ENCODE peak calls at places on chromosomes 5 and 9, in ten cellular contexts. One of them, this sample, is unnamed.

GRCh38 chr9:87771251-87772006 is 45.5 kb downstream of the CTSL start:
- DNase-seq in GM12864: no peak
- DNase-seq in tibial artery: no peak
- DNase-seq in NB4: no peak
- DNase-seq in CD4-positive, alpha-beta T cell: no peak
- DNase-seq in activated CD8-positive, alpha-beta T cell treated with anti-CD3 and anti-CD28 coated beads for 36 hours: no peak
- DNase-seq in neural crest cell: no peak
- DNase-seq in body of pancreas: no peak
- DNase-seq in AG10803: no peak
- DNase-seq in lower leg skin: no peak
- DNase-seq in this sample: no peak

GRCh38 chr5:66246621-66247020 is 102.5 kb downstream of the SREK1 start:
- DNase-seq in activated CD8-positive, alpha-beta T cell treated with anti-CD3 and anti-CD28 coated beads for 36 hours: no peak
- DNase-seq in NB4: no peak
- DNase-seq in GM12864: no peak
- DNase-seq in body of pancreas: no peak
- DNase-seq in neural crest cell: no peak
- DNase-seq in AG10803: peak
- DNase-seq in lower leg skin: no peak
- DNase-seq in tibial artery: no peak
- DNase-seq in CD4-positive, alpha-beta T cell: no peak
- DNase-seq in this sample: no peak

GRCh38 chr9:116190997-116191396 is 37.4 kb downstream of the PAPPA start:
- DNase-seq in body of pancreas: no peak
- DNase-seq in tibial artery: no peak
- DNase-seq in lower leg skin: no peak
- DNase-seq in AG10803: peak
- DNase-seq in NB4: no peak
- DNase-seq in neural crest cell: no peak
- DNase-seq in CD4-positive, alpha-beta T cell: no peak
- DNase-seq in GM12864: no peak
- DNase-seq in activated CD8-positive, alpha-beta T cell treated with anti-CD3 and anti-CD28 coated beads for 36 hours: no peak
- DNase-seq in this sample: no peak

GRCh38 chr5:109099081-109099480 is 310.7 kb downstream of the PJA2 start:
- DNase-seq in tibial artery: no peak
- DNase-seq in activated CD8-positive, alpha-beta T cell treated with anti-CD3 and anti-CD28 coated beads for 36 hours: no peak
- DNase-seq in AG10803: peak
- DNase-seq in GM12864: no peak
- DNase-seq in lower leg skin: no peak
- DNase-seq in CD4-positive, alpha-beta T cell: no peak
- DNase-seq in NB4: no peak
- DNase-seq in body of pancreas: no peak
- DNase-seq in neural crest cell: no peak
- DNase-seq in this sample: no peak

GRCh38 chr5:147935032-147935431 is 28.7 kb upstream of the C5orf46 start:
- DNase-seq in AG10803: peak
- DNase-seq in GM12864: no peak
- DNase-seq in lower leg skin: no peak
- DNase-seq in CD4-positive, alpha-beta T cell: no peak
- DNase-seq in neural crest cell: no peak
- DNase-seq in tibial artery: no peak
- DNase-seq in body of pancreas: no peak
- DNase-seq in NB4: peak
- DNase-seq in activated CD8-positive, alpha-beta T cell treated with anti-CD3 and anti-CD28 coated beads for 36 hours: no peak
- DNase-seq in this sample: no peak

GRCh38 chr5:56561-57290 is 35.2 kb upstream of the PLEKHG4B start:
- DNase-seq in lower leg skin: no peak
- DNase-seq in tibial artery: no peak
- DNase-seq in activated CD8-positive, alpha-beta T cell treated with anti-CD3 and anti-CD28 coated beads for 36 hours: peak
- DNase-seq in NB4: peak
- DNase-seq in CD4-positive, alpha-beta T cell: no peak
- DNase-seq in AG10803: peak
- DNase-seq in GM12864: no peak
- DNase-seq in body of pancreas: no peak
- DNase-seq in neural crest cell: no peak
- DNase-seq in this sample: peak

GRCh38 chr9:36543916-36544315 is 28.8 kb upstream of the MELK start:
- DNase-seq in GM12864: no peak
- DNase-seq in AG10803: peak
- DNase-seq in body of pancreas: no peak
- DNase-seq in neural crest cell: no peak
- DNase-seq in CD4-positive, alpha-beta T cell: no peak
- DNase-seq in lower leg skin: peak
- DNase-seq in tibial artery: peak
- DNase-seq in activated CD8-positive, alpha-beta T cell treated with anti-CD3 and anti-CD28 coated beads for 36 hours: no peak
- DNase-seq in NB4: no peak
- DNase-seq in this sample: peak

GRCh38 chr5:160956011-160956410 is 104.0 kb upstream of the ATP10B start:
- DNase-seq in neural crest cell: no peak
- DNase-seq in NB4: no peak
- DNase-seq in CD4-positive, alpha-beta T cell: no peak
- DNase-seq in GM12864: no peak
- DNase-seq in body of pancreas: no peak
- DNase-seq in lower leg skin: no peak
- DNase-seq in activated CD8-positive, alpha-beta T cell treated with anti-CD3 and anti-CD28 coated beads for 36 hours: no peak
- DNase-seq in AG10803: no peak
- DNase-seq in tibial artery: no peak
- DNase-seq in this sample: no peak

GRCh38 chr5:33745101-33745770 is 146.6 kb downstream of the ADAMTS12 start:
- DNase-seq in body of pancreas: no peak
- DNase-seq in lower leg skin: no peak
- DNase-seq in activated CD8-positive, alpha-beta T cell treated with anti-CD3 and anti-CD28 coated beads for 36 hours: no peak
- DNase-seq in tibial artery: no peak
- DNase-seq in CD4-positive, alpha-beta T cell: no peak
- DNase-seq in GM12864: no peak
- DNase-seq in AG10803: peak
- DNase-seq in NB4: no peak
- DNase-seq in neural crest cell: no peak
- DNase-seq in this sample: no peak

GRCh38 chr9:13728917-13729811 is 449.7 kb upstream of the MPDZ start:
- DNase-seq in lower leg skin: no peak
- DNase-seq in GM12864: no peak
- DNase-seq in NB4: no peak
- DNase-seq in tibial artery: no peak
- DNase-seq in body of pancreas: no peak
- DNase-seq in CD4-positive, alpha-beta T cell: no peak
- DNase-seq in neural crest cell: no peak
- DNase-seq in AG10803: no peak
- DNase-seq in activated CD8-positive, alpha-beta T cell treated with anti-CD3 and anti-CD28 coated beads for 36 hours: no peak
- DNase-seq in this sample: no peak

GRCh38 chr9:33750839-33751339 is 44.5 kb upstream of the PRSS3 start:
- DNase-seq in NB4: no peak
- DNase-seq in tibial artery: no peak
- DNase-seq in activated CD8-positive, alpha-beta T cell treated with anti-CD3 and anti-CD28 coated beads for 36 hours: no peak
- DNase-seq in lower leg skin: no peak
- DNase-seq in neural crest cell: no peak
- DNase-seq in AG10803: no peak
- DNase-seq in CD4-positive, alpha-beta T cell: no peak
- DNase-seq in body of pancreas: no peak
- DNase-seq in GM12864: no peak
- DNase-seq in this sample: no peak

GRCh38 chr9:96232539-96233241 is 69.3 kb downstream of the HSD17B3 start:
- DNase-seq in AG10803: peak
- DNase-seq in neural crest cell: peak
- DNase-seq in GM12864: no peak
- DNase-seq in NB4: peak
- DNase-seq in body of pancreas: peak
- DNase-seq in activated CD8-positive, alpha-beta T cell treated with anti-CD3 and anti-CD28 coated beads for 36 hours: peak
- DNase-seq in lower leg skin: peak
- DNase-seq in CD4-positive, alpha-beta T cell: no peak
- DNase-seq in tibial artery: peak
- DNase-seq in this sample: no peak

GRCh38 chr9:91802391-91802790 is 147.6 kb downstream of the ROR2 start:
- DNase-seq in GM12864: no peak
- DNase-seq in lower leg skin: no peak
- DNase-seq in NB4: no peak
- DNase-seq in tibial artery: no peak
- DNase-seq in CD4-positive, alpha-beta T cell: no peak
- DNase-seq in body of pancreas: no peak
- DNase-seq in AG10803: peak
- DNase-seq in neural crest cell: no peak
- DNase-seq in activated CD8-positive, alpha-beta T cell treated with anti-CD3 and anti-CD28 coated beads for 36 hours: no peak
- DNase-seq in this sample: no peak

GRCh38 chr5:147887925-147888324 is 9.4 kb downstream of the SCGB3A2 start:
- DNase-seq in activated CD8-positive, alpha-beta T cell treated with anti-CD3 and anti-CD28 coated beads for 36 hours: no peak
- DNase-seq in CD4-positive, alpha-beta T cell: no peak
- DNase-seq in GM12864: no peak
- DNase-seq in tibial artery: no peak
- DNase-seq in AG10803: no peak
- DNase-seq in NB4: no peak
- DNase-seq in neural crest cell: no peak
- DNase-seq in body of pancreas: no peak
- DNase-seq in lower leg skin: no peak
- DNase-seq in this sample: no peak

GRCh38 chr5:145574889-145575573 is 260.1 kb downstream of the PRELID2 start:
- DNase-seq in neural crest cell: no peak
- DNase-seq in activated CD8-positive, alpha-beta T cell treated with anti-CD3 and anti-CD28 coated beads for 36 hours: no peak
- DNase-seq in NB4: no peak
- DNase-seq in body of pancreas: no peak
- DNase-seq in lower leg skin: no peak
- DNase-seq in CD4-positive, alpha-beta T cell: no peak
- DNase-seq in AG10803: no peak
- DNase-seq in GM12864: no peak
- DNase-seq in tibial artery: no peak
- DNase-seq in this sample: no peak

GRCh38 chr9:6007770-6008168 is 7.7 kb downstream of the RANBP6 start:
- DNase-seq in AG10803: peak
- DNase-seq in neural crest cell: peak
- DNase-seq in GM12864: no peak
- DNase-seq in NB4: peak
- DNase-seq in body of pancreas: peak
- DNase-seq in tibial artery: peak
- DNase-seq in lower leg skin: peak
- DNase-seq in CD4-positive, alpha-beta T cell: peak
- DNase-seq in activated CD8-positive, alpha-beta T cell treated with anti-CD3 and anti-CD28 coated beads for 36 hours: peak
- DNase-seq in this sample: peak

GRCh38 chr9:6008169-6008979 is 7.0 kb downstream of the RANBP6 start:
- DNase-seq in activated CD8-positive, alpha-beta T cell treated with anti-CD3 and anti-CD28 coated beads for 36 hours: peak
- DNase-seq in lower leg skin: peak
- DNase-seq in CD4-positive, alpha-beta T cell: peak
- DNase-seq in AG10803: peak
- DNase-seq in tibial artery: peak
- DNase-seq in NB4: peak
- DNase-seq in GM12864: peak
- DNase-seq in body of pancreas: peak
- DNase-seq in neural crest cell: peak
- DNase-seq in this sample: peak

GRCh38 chr9:6006968-6007769 is 8.3 kb downstream of the RANBP6 start:
- DNase-seq in tibial artery: peak
- DNase-seq in activated CD8-positive, alpha-beta T cell treated with anti-CD3 and anti-CD28 coated beads for 36 hours: peak
- DNase-seq in GM12864: peak
- DNase-seq in neural crest cell: peak
- DNase-seq in AG10803: peak
- DNase-seq in body of pancreas: peak
- DNase-seq in lower leg skin: peak
- DNase-seq in CD4-positive, alpha-beta T cell: peak
- DNase-seq in NB4: peak
- DNase-seq in this sample: peak
- TF ChIP-seq CTCF in tibial artery: no peak
- TF ChIP-seq CTCF in activated CD8-positive, alpha-beta T cell treated with anti-CD3 and anti-CD28 coated beads for 36 hours: no peak
- TF ChIP-seq CTCF in GM12864: no peak
- TF ChIP-seq CTCF in neural crest cell: no peak
- TF ChIP-seq CTCF in AG10803: no peak
- TF ChIP-seq CTCF in body of pancreas: no peak
- TF ChIP-seq CTCF in lower leg skin: no peak
- TF ChIP-seq CTCF in CD4-positive, alpha-beta T cell: no peak
- TF ChIP-seq CTCF in NB4: no peak
- TF ChIP-seq CTCF in this sample: no peak

DNA sequence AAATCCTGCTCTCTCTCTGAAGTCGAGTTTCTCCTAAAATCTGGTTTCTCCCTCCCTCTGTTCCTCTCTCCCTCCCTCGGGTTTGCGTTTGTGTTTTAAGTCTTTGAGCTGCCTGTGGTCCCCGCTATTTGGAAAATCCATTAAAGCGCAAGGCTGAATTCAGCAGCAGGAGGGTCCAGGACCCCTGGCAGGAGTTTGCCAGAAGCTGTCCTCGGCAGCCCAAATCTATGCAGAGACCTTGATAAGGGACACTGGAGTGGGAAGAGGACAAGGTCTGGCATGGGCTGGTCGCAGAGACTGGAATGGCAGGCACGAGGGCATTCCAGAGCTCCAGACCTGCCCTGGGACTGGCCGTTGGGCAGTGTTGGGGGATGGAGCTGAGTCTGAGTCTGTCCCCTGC is 1.1 kb downstream of the PDZD2 start:
- DNase-seq in lower leg skin: no peak
- DNase-seq in tibial artery: no peak
- DNase-seq in NB4: no peak
- DNase-seq in AG10803: no peak
- DNase-seq in activated CD8-positive, alpha-beta T cell treated with anti-CD3 and anti-CD28 coated beads for 36 hours: no peak
- DNase-seq in CD4-positive, alpha-beta T cell: no peak
- DNase-seq in GM12864: no peak
- DNase-seq in neural crest cell: no peak
- DNase-seq in body of pancreas: no peak
- DNase-seq in this sample: no peak
- TF ChIP-seq CTCF in lower leg skin: no peak
- TF ChIP-seq CTCF in tibial artery: no peak
- TF ChIP-seq CTCF in NB4: no peak
- TF ChIP-seq CTCF in AG10803: no peak
- TF ChIP-seq CTCF in activated CD8-positive, alpha-beta T cell treated with anti-CD3 and anti-CD28 coated beads for 36 hours: no peak
- TF ChIP-seq CTCF in CD4-positive, alpha-beta T cell: no peak
- TF ChIP-seq CTCF in GM12864: no peak
- TF ChIP-seq CTCF in neural crest cell: no peak
- TF ChIP-seq CTCF in body of pancreas: no peak
- TF ChIP-seq CTCF in this sample: no peak

GRCh38 chr9:114382951-114383865 is 4.6 kb downstream of the AKNA start:
- DNase-seq in NB4: peak
- DNase-seq in neural crest cell: no peak
- DNase-seq in CD4-positive, alpha-beta T cell: no peak
- DNase-seq in activated CD8-positive, alpha-beta T cell treated with anti-CD3 and anti-CD28 coated beads for 36 hours: peak
- DNase-seq in body of pancreas: no peak
- DNase-seq in lower leg skin: no peak
- DNase-seq in GM12864: no peak
- DNase-seq in tibial artery: peak
- DNase-seq in AG10803: peak
- DNase-seq in this sample: no peak
- TF ChIP-seq CTCF in NB4: peak
- TF ChIP-seq CTCF in neural crest cell: no peak
- TF ChIP-seq CTCF in CD4-positive, alpha-beta T cell: no peak
- TF ChIP-seq CTCF in activated CD8-positive, alpha-beta T cell treated with anti-CD3 and anti-CD28 coated beads for 36 hours: peak
- TF ChIP-seq CTCF in body of pancreas: no peak
- TF ChIP-seq CTCF in lower leg skin: no peak
- TF ChIP-seq CTCF in GM12864: peak
- TF ChIP-seq CTCF in tibial artery: peak
- TF ChIP-seq CTCF in AG10803: peak
- TF ChIP-seq CTCF in this sample: no peak

DNA sequence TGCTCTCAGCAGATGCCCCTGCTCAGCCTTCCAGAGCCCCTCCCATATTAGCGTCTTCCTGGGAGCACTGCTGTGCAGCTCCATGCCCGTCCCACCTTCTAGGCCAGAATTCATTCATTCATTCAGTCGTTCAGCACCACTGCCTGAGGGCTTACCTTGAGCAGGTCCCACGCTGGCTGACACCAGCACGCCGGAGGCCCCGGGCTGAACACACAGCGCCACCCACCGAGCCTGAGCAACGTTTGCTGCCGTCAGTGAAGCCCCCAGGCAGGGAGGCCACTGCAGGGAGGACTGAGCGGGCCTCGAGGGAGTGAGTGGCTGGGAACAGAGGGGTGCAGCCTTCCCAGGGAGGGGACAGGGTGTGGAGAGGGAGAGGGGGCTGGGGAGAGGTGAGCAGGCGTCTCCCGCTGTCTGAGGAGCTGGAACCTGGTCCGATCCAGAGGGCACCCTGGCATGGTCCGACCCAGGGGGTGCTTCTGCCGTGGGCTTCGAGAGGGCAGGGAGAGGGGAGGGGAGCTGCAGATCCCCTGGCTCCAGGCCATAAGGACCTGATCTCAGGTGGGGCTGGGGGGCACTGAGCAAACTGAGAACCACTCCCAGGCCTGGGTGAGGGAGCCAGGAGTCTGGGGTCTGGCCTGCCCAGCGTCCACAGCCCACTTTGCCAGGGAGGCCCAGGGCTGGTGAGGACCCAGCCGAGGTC is 98.9 kb upstream of the RAPGEF1 start:
- DNase-seq in body of pancreas: no peak
- DNase-seq in NB4: no peak
- DNase-seq in AG10803: no peak
- DNase-seq in activated CD8-positive, alpha-beta T cell treated with anti-CD3 and anti-CD28 coated beads for 36 hours: no peak
- DNase-seq in CD4-positive, alpha-beta T cell: no peak
- DNase-seq in GM12864: no peak
- DNase-seq in lower leg skin: no peak
- DNase-seq in tibial artery: no peak
- DNase-seq in neural crest cell: no peak
- DNase-seq in this sample: no peak
- TF ChIP-seq CTCF in body of pancreas: no peak
- TF ChIP-seq CTCF in NB4: no peak
- TF ChIP-seq CTCF in AG10803: no peak
- TF ChIP-seq CTCF in activated CD8-positive, alpha-beta T cell treated with anti-CD3 and anti-CD28 coated beads for 36 hours: no peak
- TF ChIP-seq CTCF in CD4-positive, alpha-beta T cell: no peak
- TF ChIP-seq CTCF in GM12864: no peak
- TF ChIP-seq CTCF in lower leg skin: no peak
- TF ChIP-seq CTCF in tibial artery: no peak
- TF ChIP-seq CTCF in neural crest cell: no peak
- TF ChIP-seq CTCF in this sample: no peak

This sample was measured in lung.